ENCODE peak calls at places on chromosomes 5 and 9, in ten cellular contexts. C is right lobe of liver, K is aorta, T is upper lobe of right lung, N is heart right ventricle, O is tibial artery, P is fibroblast of lung, R is SJSA1, E is PC-9, H is prostate gland. L is an unnamed sample. For H3K4me1, the result is how much of the 10 kb centered on the place peaks cover.

GRCh38 chr5:132500931-132501628 is 10.5 kb upstream of the IRF1 start:
- DNase-seq in N (peak), E (no peak), C (peak), K (peak), T (peak), R (peak), O (no peak), H (peak), P (peak), L (peak)

GRCh38 chr5:171421331-171422262 is 2.1 kb downstream of the FGF18 start:
- DNase-seq in C (no peak), E (no peak), T (no peak), P (no peak), O (no peak), R (no peak), K (no peak), H (no peak), N (no peak), L (peak)

GRCh38 chr9:92350129-92350739 is 24.5 kb downstream of the CENPP start:
- DNase-seq in N (no peak), P (peak), T (no peak), E (no peak), K (no peak), C (no peak), R (no peak), H (no peak), O (no peak), L (no peak)

GRCh38 chr9:128505414-128505765 is 871 bp downstream of the GLE1 start:
- DNase-seq in K (no peak), C (no peak), R (no peak), N (no peak), T (no peak), O (no peak), P (peak), E (peak), H (no peak), L (no peak)

GRCh38 chr9:136055715-136056545 is 39.2 kb downstream of the NACC2 start:
- DNase-seq in H (no peak), E (no peak), N (no peak), T (peak), C (no peak), K (no peak), R (no peak), P (no peak), O (peak), L (no peak)

GRCh38 chr5:59260973-59261372 is 632.6 kb downstream of the PDE4D start:
- DNase-seq in P (no peak), C (no peak), T (no peak), R (no peak), O (no peak), H (no peak), K (no peak), N (no peak), E (no peak), L (no peak)

GRCh38 chr5:122704247-122705036 is 70.4 kb upstream of the SNX2 start:
- DNase-seq in T (no peak), O (no peak), K (no peak), E (no peak), C (no peak), P (peak), R (peak), N (no peak), H (peak), L (no peak)

GRCh38 chr5:118486647-118487046 is 501.7 kb downstream of the DTWD2 start:
- DNase-seq in N (no peak), O (no peak), C (no peak), E (no peak), K (no peak), T (no peak), R (no peak), H (no peak), P (no peak), L (no peak)

GRCh38 chr9:116187570-116188170 is 34.1 kb downstream of the PAPPA start:
- DNase-seq in N (no peak), T (no peak), R (no peak), K (no peak), P (no peak), E (no peak), H (no peak), O (no peak), C (no peak), L (peak)

GRCh38 chr5:1443145-1443543 is 2.1 kb downstream of the SLC6A3 start:
- DNase-seq in O (no peak), E (no peak), C (peak), R (no peak), T (no peak), N (no peak), H (no peak), P (no peak), K (peak), L (no peak)

GRCh38 chr5:180173875-180174586 is 35.0 kb downstream of the RASGEF1C start:
- DNase-seq in C (no peak), E (no peak), T (no peak), P (peak), H (no peak), K (no peak), O (no peak), R (peak), N (no peak), L (no peak)

GRCh38 chr9:106921341-106921899 is 58.5 kb downstream of the ZNF462 start:
- DNase-seq in T (no peak), H (no peak), N (no peak), P (peak), R (peak), O (no peak), E (no peak), C (no peak), K (no peak), L (no peak)

GRCh38 chr9:128091144-128091543 is 23.1 kb downstream of the SLC25A25 start:
- DNase-seq in H (peak), K (peak), O (peak), R (no peak), T (peak), P (peak), C (no peak), N (peak), E (no peak), L (peak)

GRCh38 chr5:140420665-140421361 is 19.2 kb downstream of the ANKHD1 start:
- DNase-seq in P (no peak), R (no peak), C (no peak), K (no peak), H (no peak), E (no peak), O (no peak), N (no peak), T (no peak), L (no peak)

GRCh38 chr9:122031806-122032205 is 61.3 kb downstream of the TTLL11 start:
- DNase-seq in O (no peak), T (no peak), N (no peak), P (no peak), R (no peak), K (no peak), C (no peak), H (no peak), E (no peak), L (no peak)

GRCh38 chr5:71925608-71926091 is 181.6 kb upstream of the MAP1B start:
- DNase-seq in H (peak), T (no peak), N (no peak), C (no peak), R (peak), E (no peak), O (no peak), P (no peak), K (no peak), L (no peak)

GRCh38 chr9:114172981-114173833 is 17.9 kb downstream of the COL27A1 start:
- DNase-seq in N (peak), E (no peak), K (peak), H (peak), O (no peak), R (no peak), P (peak), T (no peak), C (peak), L (no peak)

GRCh38 chr5:98933446-98934072 is 4.8 kb upstream of the CHD1 start:
- DNase-seq in E (no peak), R (no peak), O (no peak), P (no peak), N (no peak), C (no peak), K (no peak), T (no peak), H (no peak), L (no peak)

GRCh38 chr9:108142504-108143201 is 653.1 kb upstream of the KLF4 start:
- DNase-seq in N (peak), T (peak), O (peak), C (no peak), K (peak), P (peak), E (no peak), R (peak), H (peak), L (peak)

GRCh38 chr9:106976772-106977171 is 113.8 kb downstream of the ZNF462 start:
- DNase-seq in K (peak), R (no peak), O (no peak), H (no peak), N (no peak), C (no peak), P (no peak), T (no peak), E (no peak), L (no peak)

GRCh38 chr5:55593115-55593472 is 58.3 kb upstream of the PLPP1 start:
- DNase-seq in T (no peak), E (no peak), O (no peak), N (no peak), K (no peak), C (no peak), H (peak), R (no peak), P (no peak), L (no peak)

GRCh38 chr5:126395198-126395597 is 28.0 kb upstream of the GRAMD2B start:
- DNase-seq in H (no peak), T (no peak), C (no peak), O (no peak), E (no peak), K (no peak), N (no peak), R (peak), P (no peak), L (no peak)
- H3K27ac ChIP-seq in H (no peak), T (no peak), C (no peak), O (no peak), E (no peak), K (no peak), N (no peak), R (peak), P (no peak), L (no peak)

GRCh38 chr9:77019810-77020437 is 469 bp downstream of the FOXB2 start:
- DNase-seq in O (no peak), N (no peak), P (no peak), T (no peak), E (no peak), H (no peak), C (no peak), K (peak), R (no peak), L (no peak)

GRCh38 chr9:77019010-77019809 is at the start of gene FOXB2:
- DNase-seq in R (no peak), T (no peak), O (no peak), E (no peak), K (peak), P (no peak), N (no peak), H (no peak), C (no peak), L (no peak)

GRCh38 chr9:77021289-77021927 is 2.0 kb downstream of the FOXB2 start:
- DNase-seq in O (no peak), H (no peak), E (no peak), P (peak), C (no peak), N (no peak), R (no peak), K (no peak), T (no peak), L (no peak)

GRCh38 chr9:77021928-77022782 is 2.7 kb downstream of the FOXB2 start:
- DNase-seq in K (no peak), H (no peak), O (no peak), N (no peak), E (no peak), P (no peak), C (no peak), R (no peak), T (no peak), L (no peak)

GRCh38 chr9:77020438-77021264 is 1.2 kb downstream of the FOXB2 start:
- DNase-seq in O (no peak), E (no peak), C (no peak), P (no peak), R (no peak), K (peak), T (no peak), N (no peak), H (no peak), L (no peak)
- H3K4me1 ChIP-seq in O (under half), E (under half), C (under half), P (under half), R (under half), K (under half), T (under half), N (under half), H (under half), L (under half)

GRCh38 chr5:97531549-97531948 is 348.5 kb upstream of the RIOK2 start:
- DNase-seq in P (no peak), R (no peak), T (no peak), N (no peak), K (no peak), O (no peak), H (no peak), C (no peak), E (no peak), L (no peak)
- H3K4me3 ChIP-seq in P (no peak), R (no peak), T (no peak), N (no peak), K (no peak), O (no peak), H (no peak), C (no peak), E (no peak), L (no peak)

GRCh38 chr5:19880430-19880829 is 107.6 kb downstream of the CDH18 start:
- DNase-seq in E (no peak), T (no peak), P (no peak), K (no peak), H (no peak), R (no peak), O (no peak), C (no peak), N (no peak), L (no peak)
- H3K27ac ChIP-seq in E (no peak), T (no peak), P (no peak), K (no peak), H (no peak), R (no peak), O (no peak), C (no peak), N (no peak), L (no peak)

GRCh38 chr9:134437417-134438203 is 111.4 kb downstream of the RXRA start:
- DNase-seq in C (peak), K (no peak), O (no peak), R (peak), T (peak), H (no peak), N (no peak), P (no peak), E (no peak), L (no peak)
- H3K4me1 ChIP-seq in C (under half), K (under half), O (under half), R (half or more), T (half or more), H (under half), N (half or more), P (under half), E (under half), L (half or more)

GRCh38 chr9:17802249-17802857 is 223.5 kb downstream of the SH3GL2 start:
- DNase-seq in T (no peak), K (no peak), E (no peak), H (no peak), P (peak), R (no peak), O (no peak), N (no peak), C (no peak), L (no peak)
- H3K4me3 ChIP-seq in T (no peak), K (no peak), E (no peak), H (no peak), P (no peak), R (no peak), O (no peak), N (no peak), C (no peak), L (no peak)

DNA sequence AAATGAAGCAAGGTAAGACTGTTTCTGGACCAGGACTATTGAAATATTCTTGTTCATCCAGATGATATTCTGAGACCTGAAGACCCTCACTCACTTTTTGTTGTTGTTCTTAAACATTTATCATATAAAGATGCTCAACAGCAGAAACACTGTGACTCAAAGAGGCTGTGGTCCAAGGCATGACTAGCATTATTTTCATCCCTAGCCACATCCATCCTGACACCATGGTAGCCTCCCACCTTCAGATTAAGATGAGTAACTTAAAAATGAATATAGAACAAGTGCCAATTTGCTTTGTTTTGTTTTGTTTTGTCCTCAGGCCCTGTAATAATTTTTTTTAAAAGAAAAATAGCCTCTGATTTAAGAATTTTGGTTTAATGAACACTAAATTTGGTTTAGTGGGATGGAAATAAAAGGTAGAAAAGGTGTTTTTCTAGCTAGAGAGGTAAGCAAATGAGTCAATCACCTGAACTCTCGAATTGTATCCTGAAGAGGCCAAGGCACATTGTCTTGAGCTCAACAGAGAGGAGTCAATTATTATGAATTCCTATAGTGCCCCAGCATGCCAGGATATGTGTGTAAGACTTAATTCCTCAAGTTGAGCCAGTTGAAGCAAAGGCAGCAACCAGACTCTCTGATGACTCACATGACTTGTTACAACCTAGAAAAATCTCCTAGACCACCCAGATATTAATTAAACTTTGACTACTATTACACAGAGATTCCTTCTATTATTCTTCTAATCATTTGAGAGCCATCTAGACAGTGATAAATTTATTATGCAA is 380.1 kb upstream of the TUSC1 start:
- DNase-seq in R (no peak), K (no peak), O (no peak), T (no peak), P (no peak), C (no peak), E (no peak), N (no peak), H (no peak), L (no peak)
- H3K27ac ChIP-seq in R (no peak), K (no peak), O (no peak), T (no peak), P (no peak), C (no peak), E (no peak), N (no peak), H (no peak), L (no peak)

GRCh38 chr9:33138768-33139167 is 28.4 kb downstream of the B4GALT1 start:
- DNase-seq in P (no peak), N (no peak), R (no peak), E (no peak), K (no peak), C (no peak), T (no peak), H (no peak), O (no peak), L (no peak)

GRCh38 chr9:33137271-33137670 is 29.9 kb downstream of the B4GALT1 start:
- DNase-seq in R (no peak), O (peak), P (no peak), H (no peak), C (no peak), E (no peak), T (no peak), N (no peak), K (no peak), L (no peak)

GRCh38 chr9:33137781-33138264 is 29.3 kb downstream of the B4GALT1 start:
- DNase-seq in H (no peak), E (no peak), K (no peak), N (no peak), O (peak), P (no peak), C (no peak), R (no peak), T (no peak), L (no peak)

GRCh38 chr9:33135086-33135958 is 31.8 kb downstream of the B4GALT1 start:
- DNase-seq in H (no peak), R (no peak), P (peak), K (no peak), E (no peak), T (no peak), C (no peak), O (peak), N (no peak), L (no peak)

DNA sequence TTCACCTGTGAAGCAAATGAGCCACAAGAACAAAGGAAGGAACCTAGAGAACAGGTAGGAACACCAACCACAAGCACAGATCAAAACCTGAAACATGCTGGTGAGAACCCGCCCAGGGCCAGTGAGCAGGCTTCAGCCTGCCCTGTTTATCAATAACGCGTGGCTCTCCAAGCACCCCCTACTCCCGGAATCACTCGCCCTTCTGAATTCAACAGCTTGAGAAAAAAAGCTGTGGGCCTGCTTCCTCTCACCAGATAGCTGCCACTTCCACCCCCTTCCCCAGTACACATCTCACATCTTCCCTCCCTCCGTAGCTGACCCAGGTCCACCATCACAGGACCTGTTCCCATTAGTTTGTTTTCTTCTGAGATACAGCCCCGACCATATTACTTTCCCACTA is 30.4 kb downstream of the B4GALT1 start:
- DNase-seq in P (no peak), O (peak), T (no peak), K (no peak), H (no peak), R (no peak), C (no peak), E (no peak), N (no peak), L (no peak)
- H3K4me1 ChIP-seq in P (under half), O (under half), T (half or more), K (under half), H (under half), R (under half), C (under half), E (under half), N (half or more), L (half or more)

DNA sequence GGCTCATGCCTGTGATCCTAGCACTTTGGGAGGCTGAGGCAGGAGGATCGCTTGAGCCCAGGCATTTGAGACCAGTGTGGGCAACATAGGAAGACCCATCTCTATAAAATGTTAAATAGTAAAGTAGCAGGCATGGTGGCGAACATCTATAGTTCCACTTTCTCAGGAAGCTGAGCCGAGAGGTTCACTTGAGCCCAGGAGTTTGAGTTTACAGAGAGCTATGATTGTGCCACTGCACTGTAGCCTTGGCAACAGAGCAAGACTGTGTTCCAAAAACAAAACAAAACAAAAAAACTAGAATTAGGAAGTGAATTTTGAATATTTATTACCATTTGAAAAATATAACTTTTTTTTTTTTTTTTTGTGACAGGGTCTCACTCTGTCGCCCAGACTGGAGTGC is 26.8 kb upstream of the PAX5 start:
- DNase-seq in O (no peak), R (no peak), C (no peak), H (no peak), P (no peak), E (no peak), K (no peak), N (no peak), T (no peak), L (no peak)
- H3K4me3 ChIP-seq in O (no peak), R (no peak), C (no peak), H (no peak), P (no peak), E (no peak), K (no peak), N (no peak), T (no peak), L (no peak)